ENCODE peak calls at places on chromosomes 4 and X, in five cellular contexts. I is lower lobe of right lung, L is fibroblast of lung, Y is PC-3, U is colonic mucosa. A is an unnamed sample.

GRCh38 chr4:112145820-112146813 is 863 bp downstream of the FAM241A start:
- DNase-seq in I (peak; percentile 67), L (peak; percentile 47), Y (peak; percentile 38), U (peak; percentile 51), A (peak; percentile 64)

GRCh38 chrX:129360175-129360574 is 163.1 kb downstream of the SMARCA1 start:
- DNase-seq in I (no peak), L (peak; percentile 41), Y (peak; percentile 74), U (peak; percentile 45), A (peak; percentile 26)

GRCh38 chr4:185902654-185903053 is 90.7 kb upstream of the SORBS2 start:
- DNase-seq in I (no peak), L (peak; percentile 12), Y (peak; percentile 15), U (no peak), A (no peak)

GRCh38 chrX:49842603-49843002 is 13.5 kb downstream of the PAGE4 start:
- DNase-seq in I (no peak), L (no peak), Y (no peak), U (no peak), A (no peak)

GRCh38 chr4:74006009-74006476 is 7.6 kb upstream of the CXCL5 start:
- DNase-seq in I (no peak), L (peak; percentile 83), Y (peak; percentile 45), U (no peak), A (no peak)

GRCh38 chr4:119695216-119695615 is 66.6 kb upstream of the PDE5A start:
- DNase-seq in I (no peak), L (no peak), Y (no peak), U (no peak), A (no peak)

GRCh38 chr4:78749972-78750727 is 26.0 kb upstream of the BMP2K start:
- DNase-seq in I (no peak), L (no peak), Y (no peak), U (no peak), A (no peak)

GRCh38 chrX:119573840-119574393 is 446 bp upstream of the UBE2A start:
- DNase-seq in I (no peak), L (no peak), Y (peak; percentile 51), U (peak; percentile 37), A (peak; percentile 46)

GRCh38 chrX:123450217-123450616 is 266.1 kb downstream of the GRIA3 start:
- DNase-seq in I (no peak), L (peak; percentile 3), Y (peak; percentile 50), U (no peak), A (no peak)

GRCh38 chr4:17336524-17336941 is 175.4 kb downstream of the QDPR start:
- DNase-seq in I (no peak), L (no peak), Y (no peak), U (peak; percentile 17), A (peak; percentile 31)

GRCh38 chr4:92305878-92306520 is 2.2 kb downstream of the GRID2 start:
- DNase-seq in I (no peak), L (no peak), Y (peak; percentile 6), U (no peak), A (no peak)

GRCh38 chr4:102139932-102140331 is 205.3 kb downstream of the SLC39A8 start:
- DNase-seq in I (no peak), L (no peak), Y (peak; percentile 88), U (no peak), A (peak; percentile 86)

GRCh38 chrX:144791298-144791697 is 456.0 kb upstream of the SPANXN1 start:
- DNase-seq in I (no peak), L (no peak), Y (peak; percentile 23), U (no peak), A (peak; percentile 5)

GRCh38 chr4:68907230-68907629 is 44.4 kb downstream of the UGT2A3 start:
- DNase-seq in I (no peak), L (no peak), Y (no peak), U (no peak), A (no peak)

GRCh38 chrX:7077910-7078245 is 69.6 kb upstream of the STS start:
- DNase-seq in I (no peak), L (no peak), Y (no peak), U (no peak), A (no peak)

GRCh38 chr4:178339769-178340168 is 897.5 kb upstream of the AGA start:
- DNase-seq in I (no peak), L (peak; percentile 15), Y (peak; percentile 19), U (no peak), A (no peak)

GRCh38 chr4:39045791-39046221 is 13.6 kb upstream of the TMEM156 start:
- DNase-seq in I (no peak), L (peak; percentile 40), Y (peak; percentile 22), U (no peak), A (peak; percentile 25)

GRCh38 chr4:45350438-45350837 is 624.1 kb upstream of the GNPDA2 start:
- DNase-seq in I (no peak), L (peak; percentile 66), Y (peak; percentile 2), U (no peak), A (no peak)

GRCh38 chrX:71998836-71999509 is 88.3 kb downstream of the NHSL2 start:
- DNase-seq in I (no peak), L (peak; percentile 19), Y (peak; percentile 63), U (no peak), A (peak; percentile 21)

GRCh38 chr4:150318971-150319370 is 240.7 kb downstream of the DCLK2 start:
- DNase-seq in I (no peak), L (no peak), Y (no peak), U (no peak), A (no peak)

GRCh38 chr4:159606835-159607234 is 504.0 kb downstream of the RAPGEF2 start:
- DNase-seq in I (no peak), L (no peak), Y (no peak), U (no peak), A (no peak)

GRCh38 chr4:95314573-95314972 is 234.2 kb downstream of the UNC5C start:
- DNase-seq in I (no peak), L (no peak), Y (no peak), U (no peak), A (no peak)

GRCh38 chrX:23616361-23616760 is 50.9 kb upstream of the PRDX4 start:
- DNase-seq in I (no peak), L (peak; percentile 51), Y (peak; percentile 48), U (no peak), A (peak; percentile 26)

GRCh38 chr4:104966349-104967033 is 180.2 kb upstream of the TET2 start:
- DNase-seq in I (no peak), L (peak; percentile 21), Y (peak; percentile 37), U (peak; percentile 73), A (peak; percentile 19)

GRCh38 chr4:8410066-8410600 is 30.4 kb downstream of the ACOX3 start:
- DNase-seq in I (no peak), L (no peak), Y (no peak), U (no peak), A (no peak)

GRCh38 chrX:72305286-72306084 is at the start of gene CITED1:
- DNase-seq in I (peak; percentile 41), L (no peak), Y (no peak), U (no peak), A (no peak)

GRCh38 chrX:39955621-39956020 is 142.1 kb downstream of the BCOR start:
- DNase-seq in I (no peak), L (no peak), Y (no peak), U (no peak), A (no peak)

GRCh38 chrX:106932492-106932923 is 12.3 kb downstream of the CLDN2 start:
- DNase-seq in I (no peak), L (peak; percentile 39), Y (peak; percentile 23), U (no peak), A (no peak)

GRCh38 chr4:89556596-89557305 is 249.2 kb upstream of the GPRIN3 start:
- DNase-seq in I (no peak), L (peak; percentile 30), Y (no peak), U (no peak), A (no peak)

GRCh38 chrX:46500054-46500453 is 45.2 kb downstream of the ZNF674 start:
- DNase-seq in I (no peak), L (peak; percentile 4), Y (no peak), U (no peak), A (no peak)

GRCh38 chr4:151766691-151767090 is 5.9 kb upstream of the GATB start:
- DNase-seq in I (no peak), L (no peak), Y (peak; percentile 32), U (no peak), A (no peak)
- TF ChIP-seq CTCF in I (no peak), L (no peak), Y (peak; percentile 39), U (peak; percentile 29), A (no peak)

GRCh38 chrX:150893936-150894335 is 4.5 kb downstream of the CD99L2 start:
- DNase-seq in I (no peak), L (no peak), Y (no peak), U (no peak), A (no peak)

GRCh38 chrX:150898343-150899190 is at the start of gene CD99L2:
- DNase-seq in I (peak; percentile 92), L (peak; percentile 79), Y (peak; percentile 92), U (peak; percentile 91), A (peak; percentile 78)

GRCh38 chrX:150896632-150897031 is 1.8 kb downstream of the CD99L2 start:
- DNase-seq in I (no peak), L (no peak), Y (no peak), U (no peak), A (no peak)

GRCh38 chrX:150899191-150899757 is 806 bp upstream of the CD99L2 start:
- DNase-seq in I (peak; percentile 67), L (peak; percentile 11), Y (peak; percentile 13), U (peak; percentile 54), A (peak; percentile 0)

GRCh38 chrX:150897371-150898319 is 823 bp downstream of the CD99L2 start:
- DNase-seq in I (peak; percentile 54), L (peak; percentile 31), Y (peak; percentile 15), U (peak; percentile 51), A (peak; percentile 3)
- H3K27ac ChIP-seq in I (peak overlapping the region; percentile 68), L (peak overlapping the region; percentile 63), Y (peak overlapping the region; percentile 11), U (no peak overlapping the region), A (peak overlapping the region; percentile 59)

GRCh38 chr4:133058701-133059100 is 90.4 kb upstream of the PCDH10 start:
- DNase-seq in I (no peak), L (no peak), Y (no peak), U (no peak), A (no peak)
- TF ChIP-seq CTCF in I (no peak), L (no peak), Y (no peak), U (no peak), A (no peak)

DNA sequence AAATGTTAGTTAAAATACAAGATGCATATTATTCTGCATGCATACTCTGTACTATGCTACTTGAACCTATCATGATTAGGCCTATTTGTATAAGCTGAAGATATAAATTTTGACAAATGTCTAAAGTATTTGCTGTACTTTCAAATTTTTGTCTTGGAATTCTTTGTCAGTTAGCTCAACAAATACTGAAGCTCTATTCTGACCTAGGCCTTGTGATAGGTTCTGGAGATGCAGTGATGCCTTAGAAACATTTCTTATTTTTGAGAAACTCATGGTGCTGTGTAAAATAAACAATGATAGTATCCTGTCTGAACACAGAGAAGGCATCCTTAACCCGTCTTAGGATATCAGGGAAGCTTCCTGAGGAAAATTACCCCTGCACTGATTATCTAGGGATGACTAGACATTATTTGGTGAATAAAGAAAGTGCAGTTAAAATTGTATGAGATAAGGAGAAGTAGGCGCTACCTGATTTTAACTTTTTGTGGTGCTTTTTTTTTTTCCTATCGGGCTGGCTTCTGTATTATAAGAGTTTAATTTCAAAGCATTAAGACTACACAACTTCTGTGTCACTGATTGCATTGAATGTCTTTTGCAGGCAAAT is 43.4 kb downstream of the MOB1B start:
- DNase-seq in I (no peak), L (no peak), Y (no peak), U (no peak), A (no peak)
- H3K27ac ChIP-seq in I (no peak overlapping the region), L (no peak overlapping the region), Y (no peak overlapping the region), U (no peak overlapping the region), A (no peak overlapping the region)

GRCh38 chr4:164482788-164483187 is 271.1 kb upstream of the SMIM31 start:
- DNase-seq in I (no peak), L (no peak), Y (no peak), U (no peak), A (no peak)

GRCh38 chr4:164485169-164485568 is 268.8 kb upstream of the SMIM31 start:
- DNase-seq in I (no peak), L (no peak), Y (no peak), U (no peak), A (no peak)

GRCh38 chr4:164488114-164488513 is 265.8 kb upstream of the SMIM31 start:
- DNase-seq in I (no peak), L (no peak), Y (peak; percentile 12), U (no peak), A (peak; percentile 60)
- TF ChIP-seq CTCF in I (no peak), L (no peak), Y (no peak), U (no peak), A (no peak)